ENCODE peak calls at places on chromosomes 11 and 22, in seven cellular contexts. Y is GM23248, F is suprapubic skin, J is mammary epithelial cell, H is thoracic aorta, C is cardiac muscle cell, M is DND-41. N is an unnamed sample.

GRCh38 chr22:30235687-30236170 is 10.8 kb downstream of the LIF start:
- DNase-seq in Y (peak), F (no peak), J (peak), H (no peak), C (peak), M (no peak), N (no peak)

GRCh38 chr22:49016909-49017768 is 810.5 kb downstream of the BRD1 start:
- DNase-seq in Y (no peak), F (peak), J (no peak), H (no peak), C (no peak), M (no peak), N (no peak)

GRCh38 chr11:86244063-86244521 is 461 bp upstream of the EED start:
- DNase-seq in Y (peak), F (peak), J (peak), H (peak), C (no peak), M (peak), N (peak)

GRCh38 chr11:8361206-8361605 is 97.5 kb upstream of the LMO1 start:
- DNase-seq in Y (no peak), F (no peak), J (no peak), H (no peak), C (no peak), M (no peak), N (peak)

GRCh38 chr11:77101043-77101537 is 1.6 kb upstream of the OMP start:
- DNase-seq in Y (peak), F (no peak), J (peak), H (no peak), C (peak), M (no peak), N (no peak)

GRCh38 chr11:33829430-33830141 is 55.3 kb upstream of the FBXO3 start:
- DNase-seq in Y (peak), F (no peak), J (peak), H (no peak), C (peak), M (peak), N (no peak)

GRCh38 chr22:24137595-24137994 is 43.7 kb upstream of the SUSD2 start:
- DNase-seq in Y (peak), F (no peak), J (no peak), H (no peak), C (peak), M (no peak), N (no peak)

GRCh38 chr11:83278351-83278750 is 7.8 kb downstream of the CCDC90B start:
- DNase-seq in Y (peak), F (no peak), J (no peak), H (no peak), C (peak), M (no peak), N (no peak)

GRCh38 chr11:119691020-119691666 is 37.9 kb downstream of the NECTIN1 start:
- DNase-seq in Y (no peak), F (no peak), J (peak), H (no peak), C (no peak), M (peak), N (no peak)

GRCh38 chr11:30560345-30561106 is 25.6 kb downstream of the MPPED2 start:
- DNase-seq in Y (no peak), F (no peak), J (no peak), H (no peak), C (no peak), M (no peak), N (no peak)

GRCh38 chr11:57668467-57668890 is 565 bp downstream of the ZDHHC5 start:
- DNase-seq in Y (peak), F (no peak), J (no peak), H (no peak), C (no peak), M (peak), N (no peak)

GRCh38 chr11:7999795-8000194 is 12.7 kb downstream of the EIF3F start:
- DNase-seq in Y (no peak), F (no peak), J (no peak), H (no peak), C (no peak), M (no peak), N (no peak)

DNA sequence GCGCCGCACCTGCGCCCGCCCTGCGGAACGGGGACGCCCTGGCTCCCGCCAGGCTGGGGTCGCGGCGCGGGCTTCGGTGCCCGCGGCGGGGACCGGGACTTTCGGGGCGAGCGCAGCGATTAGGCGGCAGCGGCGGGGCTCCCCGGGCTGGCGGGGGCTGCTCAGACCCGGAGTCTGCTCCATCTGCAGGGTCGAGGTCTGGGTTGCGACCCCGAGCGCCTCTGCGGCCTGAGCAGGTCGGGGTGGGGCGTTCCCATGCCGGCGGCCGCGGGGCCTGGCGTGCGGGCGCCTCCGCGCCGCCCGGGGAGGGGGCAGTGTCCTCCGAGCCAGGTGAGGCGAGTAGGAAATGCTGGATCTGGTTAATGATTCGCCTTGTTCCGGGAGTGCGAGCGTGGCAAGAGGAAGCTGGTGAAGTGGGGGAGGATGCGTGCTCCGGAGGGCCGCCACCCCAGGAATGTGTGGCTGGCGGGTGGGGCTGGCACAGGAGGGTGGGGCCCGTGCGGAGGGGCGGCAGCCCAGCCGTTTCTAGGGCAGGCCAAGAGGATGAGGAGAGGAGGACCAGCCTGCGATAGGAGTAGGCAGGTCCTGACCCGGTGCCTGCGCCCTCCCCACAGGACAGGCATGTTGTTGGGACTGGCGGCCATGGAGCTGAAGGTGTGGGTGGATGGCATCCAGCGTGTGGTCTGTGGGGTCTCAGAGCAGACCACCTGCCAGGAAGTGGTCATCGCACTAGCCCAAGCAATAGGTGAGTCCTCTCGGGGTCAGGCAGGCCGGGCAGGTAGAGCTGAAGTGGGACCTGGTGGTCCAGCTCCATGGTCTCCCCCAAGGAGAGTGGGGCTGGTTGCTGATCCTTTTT is 606 bp downstream of the RASSF7 start:
- DNase-seq in Y (peak), F (no peak), J (peak), H (no peak), C (no peak), M (peak), N (no peak)
- H3K27ac ChIP-seq in Y (no peak), F (peak), J (peak), H (no peak), C (no peak), M (peak), N (peak)

GRCh38 chr22:27226666-27227065 is 569.3 kb downstream of the MIAT start:
- DNase-seq in Y (peak), F (no peak), J (no peak), H (no peak), C (no peak), M (no peak), N (no peak)

GRCh38 chr22:27223317-27224177 is 566.2 kb downstream of the MIAT start:
- DNase-seq in Y (peak), F (no peak), J (peak), H (no peak), C (peak), M (no peak), N (no peak)

GRCh38 chr22:27228771-27229170 is 571.4 kb downstream of the MIAT start:
- DNase-seq in Y (no peak), F (no peak), J (no peak), H (no peak), C (no peak), M (no peak), N (no peak)

GRCh38 chr22:27222178-27222577 is 564.8 kb downstream of the MIAT start:
- DNase-seq in Y (no peak), F (no peak), J (no peak), H (no peak), C (no peak), M (no peak), N (no peak)

DNA sequence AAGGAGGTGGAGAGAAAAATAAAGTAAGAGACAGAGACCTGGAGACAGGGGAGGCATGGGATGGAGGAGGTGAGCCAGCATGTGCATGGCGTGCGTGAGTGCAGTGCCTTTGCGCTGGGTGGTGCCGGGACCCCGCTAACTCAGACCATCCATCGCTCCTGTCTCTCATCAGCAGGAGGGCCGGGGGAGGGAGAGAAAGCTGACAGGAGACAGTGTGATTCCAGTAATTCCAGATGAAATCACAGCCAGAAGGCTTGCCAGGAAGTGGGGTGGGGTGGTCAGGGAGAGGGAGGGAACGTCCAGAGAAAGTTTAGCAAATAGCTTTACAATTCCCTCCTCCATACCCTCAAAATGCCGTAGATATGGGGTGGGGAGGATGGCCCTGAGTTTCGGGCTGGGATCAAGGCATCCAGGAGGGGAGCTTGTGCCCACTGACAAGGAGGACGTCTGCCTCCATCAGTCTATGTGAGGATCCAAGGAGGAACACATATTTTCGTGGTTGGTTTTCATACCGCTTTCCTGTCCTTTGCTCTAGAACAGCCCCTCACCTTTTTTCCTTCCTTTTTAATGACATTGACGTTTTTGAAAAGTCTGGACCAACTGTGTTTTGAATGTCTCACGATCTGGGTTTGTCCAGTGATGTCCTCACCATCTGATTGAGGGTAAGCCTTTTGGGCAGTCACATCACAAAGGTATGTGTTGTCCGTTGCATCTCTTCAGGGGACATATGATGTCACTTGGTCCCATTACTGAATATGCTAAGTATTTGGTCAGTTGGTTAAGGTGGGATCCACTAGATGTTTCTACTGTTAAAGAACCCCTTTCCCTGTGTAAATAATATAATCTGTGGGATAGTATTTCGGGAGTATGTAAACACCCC is 567.3 kb downstream of the MIAT start:
- DNase-seq in Y (peak), F (no peak), J (no peak), H (no peak), C (peak), M (no peak), N (no peak)
- H3K27ac ChIP-seq in Y (peak), F (no peak), J (no peak), H (no peak), C (no peak), M (no peak), N (no peak)

GRCh38 chr11:117823294-117823940 is 1.1 kb downstream of the FXYD2 start:
- DNase-seq in Y (no peak), F (peak), J (no peak), H (no peak), C (peak), M (peak), N (peak)
- H3K27ac ChIP-seq in Y (no peak), F (peak), J (no peak), H (no peak), C (no peak), M (peak), N (no peak)

GRCh38 chr11:63873381-63873780 is 34.5 kb downstream of the MARK2 start:
- DNase-seq in Y (no peak), F (no peak), J (no peak), H (no peak), C (no peak), M (no peak), N (no peak)

GRCh38 chr11:63870351-63871197 is 31.7 kb downstream of the MARK2 start:
- DNase-seq in Y (peak), F (no peak), J (no peak), H (no peak), C (no peak), M (no peak), N (no peak)

GRCh38 chr11:63871962-63872832 is 33.3 kb downstream of the MARK2 start:
- DNase-seq in Y (peak), F (peak), J (peak), H (peak), C (peak), M (peak), N (peak)

GRCh38 chr11:63874511-63874910 is 35.6 kb downstream of the MARK2 start:
- DNase-seq in Y (no peak), F (no peak), J (no peak), H (no peak), C (no peak), M (no peak), N (no peak)

GRCh38 chr11:63872833-63873201 is 33.9 kb downstream of the MARK2 start:
- DNase-seq in Y (no peak), F (no peak), J (no peak), H (no peak), C (no peak), M (no peak), N (no peak)
- H3K27ac ChIP-seq in Y (no peak), F (peak), J (no peak), H (no peak), C (peak), M (no peak), N (no peak)

GRCh38 chr11:12287374-12288211 is 89.8 kb upstream of the PARVA start:
- DNase-seq in Y (peak), F (peak), J (peak), H (peak), C (peak), M (no peak), N (peak)
- H3K27ac ChIP-seq in Y (peak), F (peak), J (peak), H (peak), C (no peak), M (no peak), N (peak)

N was measured in RWPE2.